ENCODE peak calls at places on chromosomes 11 and 22, in five cellular contexts. K is AG04450, L is progenitor cell of endocrine pancreas, M is IMR-90, S is mammary epithelial cell. U is an unnamed sample.

GRCh38 chr22:40289991-40290459 is 56.3 kb upstream of the ADSL start:
- DNase-seq in K (no peak), L (no peak), M (no peak), S (peak), U (no peak)

GRCh38 chr11:8127442-8127841 is 41.4 kb downstream of the RIC3 start:
- DNase-seq in K (no peak), L (no peak), M (no peak), S (no peak), U (no peak)

GRCh38 chr11:6703247-6704063 is 20.3 kb upstream of the MRPL17 start:
- DNase-seq in K (no peak), L (no peak), M (peak), S (peak), U (no peak)

GRCh38 chr11:33770236-33770635 is 4.1 kb downstream of the FBXO3 start:
- DNase-seq in K (no peak), L (no peak), M (no peak), S (no peak), U (no peak)

GRCh38 chr11:114796954-114797721 is 118.8 kb downstream of the NXPE2 start:
- DNase-seq in K (no peak), L (no peak), M (no peak), S (no peak), U (no peak)

GRCh38 chr11:45646275-45646970 is 19.0 kb downstream of the CHST1 start:
- DNase-seq in K (no peak), L (no peak), M (peak), S (peak), U (no peak)

GRCh38 chr22:41537203-41537602 is 7.1 kb downstream of the POLR3H start:
- DNase-seq in K (no peak), L (no peak), M (no peak), S (no peak), U (no peak)

GRCh38 chr22:22810018-22810427 is 77.6 kb upstream of the IGLL5 start:
- DNase-seq in K (no peak), L (peak), M (peak), S (no peak), U (no peak)

GRCh38 chr22:24247564-24248344 is 2.9 kb upstream of the GGT5 start:
- DNase-seq in K (peak), L (peak), M (peak), S (peak), U (peak)

GRCh38 chr22:19892925-19893324 is 38.3 kb upstream of the GNB1L start:
- DNase-seq in K (no peak), L (no peak), M (peak), S (no peak), U (no peak)

GRCh38 chr22:24133187-24133965 is 47.9 kb upstream of the SUSD2 start:
- DNase-seq in K (no peak), L (no peak), M (peak), S (no peak), U (no peak)

GRCh38 chr11:76653674-76654309 is 16.8 kb downstream of the LRRC32 start:
- DNase-seq in K (peak), L (no peak), M (peak), S (no peak), U (no peak)

GRCh38 chr11:57297221-57297620 is 27.5 kb downstream of the TNKS1BP1 start:
- DNase-seq in K (no peak), L (no peak), M (no peak), S (no peak), U (no peak)

GRCh38 chr11:44014968-44015623 is 32.7 kb upstream of the ACCSL start:
- DNase-seq in K (no peak), L (no peak), M (peak), S (no peak), U (no peak)

GRCh38 chr11:35160248-35160820 is 21.4 kb downstream of the CD44 start:
- DNase-seq in K (no peak), L (no peak), M (no peak), S (no peak), U (no peak)

GRCh38 chr11:34510673-34511072 is 2.9 kb downstream of the ELF5 start:
- DNase-seq in K (no peak), L (no peak), M (no peak), S (no peak), U (no peak)

GRCh38 chr11:95715777-95716241 is 73.8 kb downstream of the FAM76B start:
- DNase-seq in K (no peak), L (no peak), M (no peak), S (peak), U (no peak)

DNA sequence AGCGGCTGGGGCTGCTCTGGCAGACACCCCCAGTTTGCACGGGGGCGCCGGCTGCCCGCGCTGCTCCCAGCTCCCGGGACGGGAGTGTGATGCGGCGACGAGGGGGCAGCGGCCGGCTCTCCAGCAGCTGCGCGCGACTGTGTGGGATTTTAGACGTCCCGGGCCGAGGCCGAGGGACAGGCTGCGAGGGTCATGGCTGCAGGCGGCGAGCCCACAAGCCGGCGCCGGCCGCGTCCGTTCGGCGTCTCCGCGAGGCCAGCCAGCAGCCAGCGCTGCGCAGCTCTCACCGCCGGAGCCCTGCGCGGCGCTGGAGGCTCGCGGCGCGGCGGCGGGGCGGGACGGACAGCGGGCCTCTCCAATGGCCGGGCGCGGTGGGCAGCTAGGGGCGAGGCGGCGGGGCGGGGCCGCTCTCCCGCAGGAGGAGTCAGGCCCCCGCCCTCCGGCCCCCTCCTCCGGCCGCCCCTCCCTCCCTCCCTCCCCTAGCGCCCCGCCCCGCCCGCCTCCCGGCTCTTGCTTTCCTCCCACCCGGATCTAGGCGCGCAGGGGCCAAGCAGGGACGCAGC is at the start of gene FZD4:
- DNase-seq in K (peak), L (peak), M (peak), S (peak), U (peak)
- TF ChIP-seq CTCF in K (no peak), L (peak), M (peak), S (no peak), U (no peak)

DNA sequence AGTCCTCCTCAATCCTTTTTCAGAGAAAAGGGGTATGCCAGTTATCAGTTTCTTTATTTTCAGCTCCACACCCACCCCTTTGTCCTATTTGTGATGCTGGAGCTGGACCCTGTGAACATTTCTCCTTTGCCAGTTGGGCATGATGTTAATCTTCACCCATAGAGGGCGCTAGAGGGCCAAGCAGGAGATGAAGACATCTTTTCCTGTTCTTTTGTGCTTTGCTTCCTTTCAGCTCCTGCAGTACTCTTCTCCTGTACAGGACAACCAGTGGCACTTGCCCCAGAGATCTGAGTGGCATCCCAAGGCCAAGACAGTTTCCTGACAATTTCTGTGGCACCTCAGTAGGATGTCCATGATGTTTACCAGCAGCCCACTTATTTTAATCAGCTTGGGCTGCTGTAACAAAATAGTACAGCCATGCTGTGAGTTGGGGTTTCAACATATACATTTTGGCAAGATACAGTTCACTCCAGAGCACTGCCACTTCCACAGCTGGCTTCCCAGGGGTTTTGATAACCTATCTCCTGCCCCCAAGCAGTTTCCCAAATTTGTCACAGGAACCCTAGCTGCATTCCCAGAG is 4.6 kb downstream of the SAA2 start:
- DNase-seq in K (peak), L (no peak), M (peak), S (peak), U (no peak)
- TF ChIP-seq CTCF in K (peak), L (peak), M (peak), S (peak), U (peak)

DNA sequence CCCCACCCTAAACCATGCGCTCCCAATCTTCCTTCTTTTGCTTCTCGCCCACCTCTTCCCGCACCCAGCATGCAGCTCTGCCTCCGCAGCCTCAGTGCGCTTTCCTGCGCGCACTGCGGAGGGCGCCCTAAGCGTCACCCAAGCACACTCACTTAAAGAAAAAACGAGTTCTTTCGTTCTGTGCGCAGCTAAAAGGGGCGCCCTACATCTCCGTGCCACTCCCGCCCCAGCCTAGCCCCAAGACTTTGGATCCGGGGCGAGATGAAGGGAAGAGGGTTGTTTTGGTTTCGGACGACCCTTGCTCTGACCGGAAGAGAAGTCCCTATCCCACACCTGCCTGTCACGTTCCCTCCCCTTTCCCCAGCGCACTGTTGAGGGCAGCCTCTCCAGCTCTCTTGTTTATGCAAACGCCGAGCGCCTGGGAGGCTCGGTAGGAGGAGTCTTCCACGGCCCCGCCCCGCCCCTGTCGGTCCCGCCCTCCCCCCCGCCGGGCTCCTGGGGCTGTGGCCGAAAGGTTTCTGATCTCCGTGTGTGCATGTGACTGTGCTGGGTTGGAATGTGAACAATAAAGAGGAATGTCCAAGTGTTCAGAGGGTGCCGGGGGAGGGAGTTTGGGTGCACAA is 5.3 kb downstream of the VSIG2 start:
- DNase-seq in K (peak), L (peak), M (peak), S (peak), U (no peak)
- TF ChIP-seq CTCF in K (peak), L (peak), M (peak), S (peak), U (no peak)

GRCh38 chr11:4064278-4064955 is 30.2 kb upstream of the RRM1 start:
- DNase-seq in K (no peak), L (no peak), M (no peak), S (no peak), U (no peak)
- TF ChIP-seq CTCF in K (no peak), L (no peak), M (no peak), S (no peak), U (no peak)